ENCODE peak calls at places on chromosome 21, in five cellular contexts. K, C, O, A and F are unnamed samples.

GRCh38 chr21:27206368-27206982 is 239.6 kb upstream of the ADAMTS5 start:
- DNase-seq in A (no peak), C (no peak), O (no peak), K (no peak), F (no peak)

GRCh38 chr21:33403786-33404571 is 766 bp downstream of the IFNGR2 start:
- DNase-seq in C (no peak), K (no peak), O (peak; percentile 76), A (peak; percentile 26), F (peak; percentile 24)

GRCh38 chr21:38223893-38224540 is 32.8 kb upstream of the KCNJ15 start:
- DNase-seq in K (peak; percentile 13), C (no peak), O (no peak), A (no peak), F (no peak)

GRCh38 chr21:41659791-41660560 is 106.9 kb downstream of the RIPK4 start:
- DNase-seq in A (peak; percentile 29), C (no peak), O (no peak), K (no peak), F (no peak)

GRCh38 chr21:42616366-42617340 is 36.8 kb upstream of the PDE9A start:
- DNase-seq in O (no peak), C (no peak), A (no peak), K (no peak), F (no peak)

GRCh38 chr21:34639882-34640788 is 25.2 kb upstream of the RCAN1 start:
- DNase-seq in O (no peak), C (peak; percentile 66), K (no peak), A (no peak), F (peak; percentile 75)

GRCh38 chr21:41847066-41847804 is 31.9 kb downstream of the PRDM15 start:
- DNase-seq in A (no peak), C (no peak), K (no peak), O (no peak), F (no peak)

GRCh38 chr21:42381347-42381984 is 14.4 kb downstream of the TMPRSS3 start:
- DNase-seq in C (no peak), O (no peak), A (peak; percentile 69), K (peak; percentile 59), F (peak; percentile 62)

GRCh38 chr21:34545079-34545884 is 33.3 kb upstream of the KCNE1 start:
- DNase-seq in O (no peak), C (peak; percentile 86), K (peak; percentile 40), A (peak; percentile 62), F (peak; percentile 18)

GRCh38 chr21:33293136-33293535 is 27.0 kb downstream of the IL10RB start:
- DNase-seq in C (no peak), A (no peak), O (no peak), K (no peak), F (no peak)

GRCh38 chr21:33047231-33047630 is 21.5 kb downstream of the OLIG2 start:
- DNase-seq in A (no peak), K (no peak), C (no peak), O (no peak), F (no peak)

GRCh38 chr21:16608209-16608830 is 878.5 kb downstream of the USP25 start:
- DNase-seq in C (no peak), A (peak; percentile 1), K (no peak), O (no peak), F (peak; percentile 67)

GRCh38 chr21:42010507-42011493 is 640 bp upstream of the ZBTB21 start:
- DNase-seq in K (no peak), C (no peak), A (peak; percentile 20), O (peak; percentile 73), F (no peak)

GRCh38 chr21:42833859-42834729 is 45.2 kb downstream of the WDR4 start:
- DNase-seq in A (no peak), C (no peak), O (peak; percentile 22), K (no peak), F (no peak)

GRCh38 chr21:39142972-39143371 is 40.3 kb downstream of the PSMG1 start:
- DNase-seq in O (no peak), A (no peak), K (no peak), C (no peak), F (no peak)

GRCh38 chr21:24265987-24266386 is 1341.3 kb downstream of the MRPL39 start:
- DNase-seq in K (no peak), C (no peak), A (no peak), O (peak; percentile 26), F (no peak)

GRCh38 chr21:31983120-31983519 is 110.3 kb downstream of the HUNK start:
- DNase-seq in K (no peak), O (no peak), A (peak; percentile 37), C (no peak), F (peak; percentile 4)

GRCh38 chr21:15820857-15821256 is 91.1 kb downstream of the USP25 start:
- DNase-seq in A (no peak), C (no peak), O (no peak), K (no peak), F (no peak)

GRCh38 chr21:43640437-43640836 is 18.9 kb downstream of the HSF2BP start:
- DNase-seq in A (no peak), O (no peak), C (no peak), K (no peak), F (no peak)

GRCh38 chr21:41229527-41230248 is 61.7 kb downstream of the BACE2 start:
- DNase-seq in O (no peak), K (no peak), C (peak; percentile 1), A (no peak), F (no peak)

GRCh38 chr21:38311091-38311490 is 54.3 kb downstream of the KCNJ15 start:
- DNase-seq in C (no peak), K (no peak), A (no peak), O (no peak), F (no peak)

GRCh38 chr21:35043549-35043948 is 5.6 kb downstream of the RUNX1 start:
- DNase-seq in K (no peak), A (no peak), C (no peak), O (no peak), F (no peak)

GRCh38 chr21:22711636-22712035 is 1713.4 kb downstream of the NCAM2 start:
- DNase-seq in C (no peak), K (no peak), A (no peak), O (no peak), F (no peak)

GRCh38 chr21:27040738-27041137 is 73.8 kb upstream of the ADAMTS5 start:
- DNase-seq in A (no peak), C (no peak), O (no peak), K (no peak), F (no peak)

GRCh38 chr21:39660596-39660995 is 47.9 kb downstream of the B3GALT5 start:
- DNase-seq in O (no peak), C (no peak), A (no peak), K (no peak), F (peak; percentile 67)

GRCh38 chr21:43961382-43961909 is 50.7 kb upstream of the TRAPPC10 start:
- DNase-seq in O (no peak), K (no peak), A (no peak), C (no peak), F (no peak)

GRCh38 chr21:28160378-28160777 is 832.3 kb downstream of the LTN1 start:
- DNase-seq in C (no peak), O (no peak), K (no peak), A (no peak), F (no peak)

GRCh38 chr21:35222021-35222420 is 172.9 kb upstream of the RUNX1 start:
- DNase-seq in A (no peak), C (no peak), K (no peak), O (no peak), F (no peak)

GRCh38 chr21:41247561-41247968 is 69.0 kb upstream of the FAM3B start:
- DNase-seq in C (no peak), O (no peak), A (peak; percentile 28), K (no peak), F (no peak)

GRCh38 chr21:45983981-45984551 is 2.5 kb downstream of the COL6A1 start:
- DNase-seq in C (no peak), A (no peak), K (no peak), O (no peak), F (no peak)
- TF ChIP-seq JUND in C (no peak), A (no peak), K (no peak), O (no peak), F (no peak)

DNA sequence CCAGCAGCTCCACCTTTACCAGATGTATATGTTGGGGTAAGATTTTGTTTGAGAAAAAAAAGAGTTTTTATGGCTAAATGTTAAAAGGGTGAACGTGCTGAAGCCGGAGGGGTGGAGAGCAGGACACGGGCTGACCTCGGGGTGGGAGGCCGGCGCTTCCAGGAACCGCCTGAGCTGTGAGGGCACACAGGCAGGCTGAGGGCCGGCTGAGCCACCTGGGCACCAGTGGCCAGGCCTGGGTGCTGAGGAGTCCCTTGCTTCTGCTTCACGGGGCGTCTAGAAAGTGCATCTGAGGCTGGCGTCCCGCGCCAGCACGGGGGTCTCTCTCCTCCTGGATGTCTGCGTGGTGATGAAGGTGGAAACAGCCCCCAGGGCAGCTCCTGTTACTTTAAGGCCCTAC is 33.6 kb upstream of the ADARB1 start:
- DNase-seq in O (peak; percentile 31), K (no peak), C (no peak), A (no peak), F (no peak)
- TF ChIP-seq JUND in O (no peak), K (no peak), C (no peak), A (no peak), F (no peak)

DNA sequence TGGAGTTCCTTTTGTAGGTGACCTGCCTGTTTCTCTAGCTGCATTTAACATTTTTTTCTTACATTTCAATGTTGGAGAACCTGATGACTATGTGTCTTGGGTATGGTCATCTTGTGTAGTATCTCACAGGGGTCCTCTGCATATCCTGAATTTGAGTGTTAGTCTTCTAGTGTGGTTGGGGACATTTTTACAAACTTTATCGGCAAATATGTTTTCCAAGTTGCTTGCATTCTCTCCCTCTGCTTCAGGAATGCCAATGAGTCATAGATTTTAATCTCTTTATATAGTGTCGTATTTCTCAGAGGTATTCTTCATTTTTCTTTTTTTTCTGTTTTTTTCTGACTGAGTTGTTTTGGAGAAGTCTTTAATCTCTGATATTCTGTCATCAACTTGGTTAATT is 684.0 kb downstream of the NCAM2 start:
- DNase-seq in K (no peak), O (no peak), C (no peak), A (no peak), F (peak; percentile 38)
- TF ChIP-seq JUND in K (no peak), O (peak; percentile 93), C (no peak), A (no peak), F (peak; percentile 52)

GRCh38 chr21:29332461-29333354 is 34.0 kb downstream of the BACH1 start:
- DNase-seq in K (no peak), A (no peak), O (no peak), C (no peak), F (no peak)
- TF ChIP-seq JUND in K (no peak), A (no peak), O (peak; percentile 60), C (no peak), F (no peak)

GRCh38 chr21:36889401-36889800 is 77.1 kb downstream of the HLCS start:
- DNase-seq in C (no peak), O (no peak), K (no peak), A (no peak), F (no peak)
- TF ChIP-seq JUND in C (no peak), O (no peak), K (no peak), A (no peak), F (no peak)

GRCh38 chr21:17679002-17679600 is 66.4 kb upstream of the BTG3 start:
- DNase-seq in O (peak; percentile 56), K (peak; percentile 37), A (peak; percentile 57), C (peak; percentile 48), F (peak; percentile 79)
- TF ChIP-seq JUND in O (no peak), K (no peak), A (no peak), C (no peak), F (no peak)

GRCh38 chr21:25635310-25635709 is 3.7 kb upstream of the JAM2 start:
- DNase-seq in O (no peak), C (no peak), A (no peak), K (no peak), F (no peak)
- TF ChIP-seq JUND in O (no peak), C (no peak), A (no peak), K (no peak), F (no peak)

GRCh38 chr21:36446296-36446695 is 33.6 kb downstream of the CLDN14 start:
- DNase-seq in K (no peak), A (no peak), O (no peak), C (no peak), F (no peak)
- TF ChIP-seq JUND in K (no peak), A (no peak), O (no peak), C (no peak), F (no peak)